ENCODE peak calls at places on chromosome 1, in four cellular contexts. One of them, this sample, is unnamed.

GRCh38 chr1:201705389-201705788 is 123.6 kb upstream of the IPO9 start:
- DNase-seq in NT2/D1: no peak
- DNase-seq in bronchial epithelial cell: no peak
- DNase-seq in fibroblast of lung: no peak
- DNase-seq in this sample: no peak

GRCh38 chr1:206541236-206541833 is 34.0 kb downstream of the RASSF5 start:
- DNase-seq in NT2/D1: no peak
- DNase-seq in fibroblast of lung: no peak
- DNase-seq in bronchial epithelial cell: no peak
- DNase-seq in this sample: no peak

GRCh38 chr1:63322248-63322943 is at the start of gene FOXD3:
- DNase-seq in bronchial epithelial cell: peak; percentile 17
- DNase-seq in fibroblast of lung: peak; percentile 54
- DNase-seq in NT2/D1: peak; percentile 93
- DNase-seq in this sample: peak; percentile 91

GRCh38 chr1:14913475-14914155 is 239.9 kb upstream of the TMEM51 start:
- DNase-seq in bronchial epithelial cell: peak; percentile 78
- DNase-seq in NT2/D1: no peak
- DNase-seq in fibroblast of lung: no peak
- DNase-seq in this sample: no peak

GRCh38 chr1:186703209-186703766 is 23.1 kb upstream of the PTGS2 start:
- DNase-seq in bronchial epithelial cell: no peak
- DNase-seq in fibroblast of lung: no peak
- DNase-seq in NT2/D1: no peak
- DNase-seq in this sample: no peak

GRCh38 chr1:209876091-209876800 is 48.5 kb downstream of the UTP25 start:
- DNase-seq in NT2/D1: no peak
- DNase-seq in fibroblast of lung: peak; percentile 31
- DNase-seq in bronchial epithelial cell: no peak
- DNase-seq in this sample: no peak

GRCh38 chr1:52632732-52633290 is at the start of gene SHISAL2A:
- DNase-seq in bronchial epithelial cell: peak; percentile 9
- DNase-seq in fibroblast of lung: peak; percentile 6
- DNase-seq in NT2/D1: no peak
- DNase-seq in this sample: peak; percentile 91

GRCh38 chr1:68421350-68421749 is 28.4 kb downstream of the RPE65 start:
- DNase-seq in fibroblast of lung: no peak
- DNase-seq in NT2/D1: no peak
- DNase-seq in bronchial epithelial cell: no peak
- DNase-seq in this sample: no peak

GRCh38 chr1:151807131-151807530 is 1.9 kb upstream of the LINGO4 start:
- DNase-seq in bronchial epithelial cell: no peak
- DNase-seq in NT2/D1: no peak
- DNase-seq in fibroblast of lung: no peak
- DNase-seq in this sample: no peak

GRCh38 chr1:162328507-162328906 is 48.1 kb downstream of the SPATA46 start:
- DNase-seq in bronchial epithelial cell: no peak
- DNase-seq in fibroblast of lung: no peak
- DNase-seq in NT2/D1: no peak
- DNase-seq in this sample: no peak

GRCh38 chr1:94265011-94265422 is 27.6 kb upstream of the ARHGAP29 start:
- DNase-seq in fibroblast of lung: no peak
- DNase-seq in bronchial epithelial cell: peak; percentile 54
- DNase-seq in NT2/D1: no peak
- DNase-seq in this sample: no peak

GRCh38 chr1:246602194-246602593 is 35.9 kb downstream of the CNST start:
- DNase-seq in NT2/D1: no peak
- DNase-seq in bronchial epithelial cell: no peak
- DNase-seq in fibroblast of lung: no peak
- DNase-seq in this sample: no peak

GRCh38 chr1:234726359-234726836 is 116.4 kb upstream of the IRF2BP2 start:
- DNase-seq in NT2/D1: no peak
- DNase-seq in bronchial epithelial cell: peak; percentile 92
- DNase-seq in fibroblast of lung: no peak
- DNase-seq in this sample: peak; percentile 39

GRCh38 chr1:113879459-113880038 is 7.8 kb downstream of the BCL2L15 start:
- DNase-seq in fibroblast of lung: peak; percentile 42
- DNase-seq in bronchial epithelial cell: no peak
- DNase-seq in NT2/D1: no peak
- DNase-seq in this sample: no peak

GRCh38 chr1:244368279-244368678 is 83.4 kb downstream of the ADSS2 start:
- DNase-seq in NT2/D1: no peak
- DNase-seq in bronchial epithelial cell: no peak
- DNase-seq in fibroblast of lung: no peak
- DNase-seq in this sample: no peak

GRCh38 chr1:7398982-7399381 is 372.1 kb upstream of the VAMP3 start:
- DNase-seq in fibroblast of lung: peak; percentile 51
- DNase-seq in NT2/D1: peak; percentile 46
- DNase-seq in bronchial epithelial cell: no peak
- DNase-seq in this sample: peak; percentile 28

GRCh38 chr1:46001087-46001785 is 131.2 kb downstream of the PIK3R3 start:
- DNase-seq in bronchial epithelial cell: peak; percentile 61
- DNase-seq in fibroblast of lung: no peak
- DNase-seq in NT2/D1: no peak
- DNase-seq in this sample: no peak

GRCh38 chr1:7422561-7422960 is 348.5 kb upstream of the VAMP3 start:
- DNase-seq in NT2/D1: no peak
- DNase-seq in fibroblast of lung: no peak
- DNase-seq in bronchial epithelial cell: no peak
- DNase-seq in this sample: no peak

GRCh38 chr1:21012937-21013336 is 163.8 kb downstream of the EIF4G3 start:
- DNase-seq in NT2/D1: no peak
- DNase-seq in bronchial epithelial cell: no peak
- DNase-seq in fibroblast of lung: peak; percentile 62
- DNase-seq in this sample: no peak

GRCh38 chr1:31231802-31232201 is 7.9 kb downstream of the NKAIN1 start:
- DNase-seq in bronchial epithelial cell: no peak
- DNase-seq in NT2/D1: no peak
- DNase-seq in fibroblast of lung: no peak
- DNase-seq in this sample: no peak

GRCh38 chr1:154344977-154345837 is 19.9 kb downstream of the ATP8B2 start:
- DNase-seq in fibroblast of lung: peak; percentile 54
- DNase-seq in NT2/D1: no peak
- DNase-seq in bronchial epithelial cell: peak; percentile 41
- DNase-seq in this sample: peak; percentile 89

GRCh38 chr1:32208891-32209309 is at the start of gene DCDC2B:
- DNase-seq in fibroblast of lung: peak; percentile 55
- DNase-seq in bronchial epithelial cell: peak; percentile 81
- DNase-seq in NT2/D1: no peak
- DNase-seq in this sample: no peak

GRCh38 chr1:112513112-112513870 is 4.5 kb downstream of the WNT2B start:
- DNase-seq in NT2/D1: no peak
- DNase-seq in bronchial epithelial cell: peak; percentile 62
- DNase-seq in fibroblast of lung: peak; percentile 95
- DNase-seq in this sample: no peak

GRCh38 chr1:157380523-157380922 is 171.8 kb downstream of the FCRL5 start:
- DNase-seq in NT2/D1: no peak
- DNase-seq in bronchial epithelial cell: no peak
- DNase-seq in fibroblast of lung: no peak
- DNase-seq in this sample: no peak

GRCh38 chr1:29323636-29324035 is 87.3 kb downstream of the PTPRU start:
- DNase-seq in NT2/D1: no peak
- DNase-seq in bronchial epithelial cell: no peak
- DNase-seq in fibroblast of lung: no peak
- DNase-seq in this sample: peak; percentile 39

GRCh38 chr1:15198684-15199083 is 45.1 kb downstream of the TMEM51 start:
- DNase-seq in fibroblast of lung: no peak
- DNase-seq in NT2/D1: no peak
- DNase-seq in bronchial epithelial cell: no peak
- DNase-seq in this sample: no peak

GRCh38 chr1:230509281-230509977 is 83.3 kb upstream of the PGBD5 start:
- DNase-seq in bronchial epithelial cell: peak; percentile 86
- DNase-seq in NT2/D1: no peak
- DNase-seq in fibroblast of lung: peak; percentile 82
- DNase-seq in this sample: no peak

GRCh38 chr1:207826557-207827487 is 75.0 kb downstream of the CD46 start:
- DNase-seq in fibroblast of lung: peak; percentile 40
- DNase-seq in bronchial epithelial cell: peak; percentile 47
- DNase-seq in NT2/D1: no peak
- DNase-seq in this sample: no peak

GRCh38 chr1:77652179-77652745 is 30.2 kb downstream of the ZZZ3 start:
- DNase-seq in fibroblast of lung: peak; percentile 29
- DNase-seq in bronchial epithelial cell: no peak
- DNase-seq in NT2/D1: no peak
- DNase-seq in this sample: no peak

GRCh38 chr1:19260211-19261138 is 8.9 kb downstream of the MRTO4 start:
- DNase-seq in NT2/D1: no peak
- DNase-seq in fibroblast of lung: peak; percentile 69
- DNase-seq in bronchial epithelial cell: peak; percentile 79
- DNase-seq in this sample: peak; percentile 32

GRCh38 chr1:21550866-21551475 is 41.7 kb downstream of the ALPL start:
- DNase-seq in fibroblast of lung: no peak
- DNase-seq in NT2/D1: no peak
- DNase-seq in bronchial epithelial cell: no peak
- DNase-seq in this sample: peak; percentile 31

GRCh38 chr1:207045466-207045865 is 5.5 kb downstream of the YOD1 start:
- DNase-seq in bronchial epithelial cell: no peak
- DNase-seq in NT2/D1: no peak
- DNase-seq in fibroblast of lung: no peak
- DNase-seq in this sample: no peak

GRCh38 chr1:216621536-216621935 is 101.7 kb downstream of the ESRRG start:
- DNase-seq in NT2/D1: no peak
- DNase-seq in fibroblast of lung: no peak
- DNase-seq in bronchial epithelial cell: no peak
- DNase-seq in this sample: no peak

GRCh38 chr1:10399487-10399917 is 638 bp downstream of the PGD start:
- DNase-seq in bronchial epithelial cell: peak; percentile 25
- DNase-seq in fibroblast of lung: peak; percentile 35
- DNase-seq in NT2/D1: no peak
- DNase-seq in this sample: no peak

GRCh38 chr1:185556551-185556950 is 177.6 kb upstream of the HMCN1 start:
- DNase-seq in fibroblast of lung: no peak
- DNase-seq in NT2/D1: no peak
- DNase-seq in bronchial epithelial cell: no peak
- DNase-seq in this sample: no peak

GRCh38 chr1:22313321-22313720 is 138.3 kb upstream of the ZBTB40 start:
- DNase-seq in fibroblast of lung: no peak
- DNase-seq in NT2/D1: no peak
- DNase-seq in bronchial epithelial cell: no peak
- DNase-seq in this sample: no peak

GRCh38 chr1:236044346-236044745 is 20.5 kb downstream of the NID1 start:
- DNase-seq in NT2/D1: no peak
- DNase-seq in bronchial epithelial cell: no peak
- DNase-seq in fibroblast of lung: no peak
- DNase-seq in this sample: no peak
- H3K36me3 ChIP-seq in NT2/D1: peaks cover 45% of the 10 kb centered on the region
- H3K36me3 ChIP-seq in bronchial epithelial cell: no peaks in the 10 kb centered on the region
- H3K36me3 ChIP-seq in fibroblast of lung: peaks cover 6% of the 10 kb centered on the region
- H3K36me3 ChIP-seq in this sample: no peaks in the 10 kb centered on the region

GRCh38 chr1:70299472-70299871 is 55.0 kb downstream of the ANKRD13C start:
- DNase-seq in NT2/D1: no peak
- DNase-seq in fibroblast of lung: no peak
- DNase-seq in bronchial epithelial cell: no peak
- DNase-seq in this sample: no peak
- H3K36me3 ChIP-seq in NT2/D1: peaks cover 57% of the 10 kb centered on the region
- H3K36me3 ChIP-seq in fibroblast of lung: no peaks in the 10 kb centered on the region
- H3K36me3 ChIP-seq in bronchial epithelial cell: no peaks in the 10 kb centered on the region
- H3K36me3 ChIP-seq in this sample: no peaks in the 10 kb centered on the region

DNA sequence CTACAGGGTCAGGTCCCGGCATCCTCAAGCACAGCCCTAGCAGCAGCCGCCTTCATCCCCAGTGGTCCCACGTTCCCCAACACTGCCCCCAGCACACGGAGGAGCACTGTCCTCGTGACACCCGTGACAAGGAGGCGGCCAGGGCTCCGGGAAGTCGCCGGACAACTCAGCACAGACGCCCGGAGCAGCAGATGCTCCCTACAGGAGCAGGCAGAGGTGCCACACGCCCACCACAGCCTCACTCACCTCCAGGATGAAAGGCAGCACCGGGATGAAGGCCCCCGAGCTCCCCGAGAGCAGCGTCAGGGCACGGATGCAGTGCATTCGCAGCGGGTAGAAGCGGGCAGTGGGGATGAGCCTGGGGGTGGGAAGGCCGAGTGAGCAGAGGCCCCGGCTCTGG is 8.2 kb downstream of the NOC2L start:
- DNase-seq in fibroblast of lung: no peak
- DNase-seq in NT2/D1: no peak
- DNase-seq in bronchial epithelial cell: no peak
- DNase-seq in this sample: no peak
- H3K36me3 ChIP-seq in fibroblast of lung: peaks cover 46% of the 10 kb centered on the region
- H3K36me3 ChIP-seq in NT2/D1: peaks cover 98% of the 10 kb centered on the region
- H3K36me3 ChIP-seq in bronchial epithelial cell: peaks cover 69% of the 10 kb centered on the region
- H3K36me3 ChIP-seq in this sample: peaks cover 32% of the 10 kb centered on the region

GRCh38 chr1:110952031-110952430 is 11.7 kb downstream of the LRIF1 start:
- DNase-seq in bronchial epithelial cell: no peak
- DNase-seq in NT2/D1: no peak
- DNase-seq in fibroblast of lung: no peak
- DNase-seq in this sample: no peak
- H3K36me3 ChIP-seq in bronchial epithelial cell: no peaks in the 10 kb centered on the region
- H3K36me3 ChIP-seq in NT2/D1: peaks cover 54% of the 10 kb centered on the region
- H3K36me3 ChIP-seq in fibroblast of lung: peaks cover 2% of the 10 kb centered on the region
- H3K36me3 ChIP-seq in this sample: no peaks in the 10 kb centered on the region

GRCh38 chr1:160243767-160244166 is 18.6 kb downstream of the DCAF8 start:
- DNase-seq in NT2/D1: no peak
- DNase-seq in fibroblast of lung: no peak
- DNase-seq in bronchial epithelial cell: no peak
- DNase-seq in this sample: no peak
- H3K36me3 ChIP-seq in NT2/D1: peaks cover 53% of the 10 kb centered on the region
- H3K36me3 ChIP-seq in fibroblast of lung: peaks cover 3% of the 10 kb centered on the region
- H3K36me3 ChIP-seq in bronchial epithelial cell: peaks cover 15% of the 10 kb centered on the region
- H3K36me3 ChIP-seq in this sample: peaks cover 18% of the 10 kb centered on the region